ENCODE peak calls at places on chromosomes 7 and 10, in six cellular contexts. H is sigmoid colon, K is upper lobe of right lung, N is transverse colon, C is heart left ventricle, G is gastrocnemius medialis. T is an unnamed sample.

GRCh38 chr10:15313844-15314243 is 57.2 kb downstream of the FAM171A1 start:
- DNase-seq in H (peak; percentile 73), K (no peak), N (no peak), C (no peak), G (no peak), T (no peak)

GRCh38 chr7:3157541-3158287 is 114.0 kb upstream of the CARD11 start:
- DNase-seq in H (peak; percentile 60), K (no peak), N (no peak), C (no peak), G (no peak), T (no peak)

GRCh38 chr7:100127866-100128601 is 1.3 kb downstream of the MBLAC1 start:
- DNase-seq in H (no peak), K (no peak), N (peak; percentile 47), C (no peak), G (no peak), T (peak; percentile 32)

GRCh38 chr7:128940494-128941322 is 3.0 kb downstream of the IRF5 start:
- DNase-seq in H (peak; percentile 69), K (peak; percentile 88), N (peak; percentile 82), C (peak; percentile 85), G (no peak), T (peak; percentile 74)

GRCh38 chr10:5002013-5002727 is 1.5 kb downstream of the AKR1C2 start:
- DNase-seq in H (no peak), K (no peak), N (no peak), C (no peak), G (no peak), T (no peak)

GRCh38 chr7:124084024-124084423 is 51.2 kb upstream of the TMEM229A start:
- DNase-seq in H (no peak), K (no peak), N (no peak), C (no peak), G (no peak), T (no peak)

GRCh38 chr7:64559206-64559605 is 3.7 kb downstream of the ZNF680 start:
- DNase-seq in H (no peak), K (no peak), N (no peak), C (no peak), G (no peak), T (peak; percentile 20)

GRCh38 chr10:26386800-26387199 is 51.3 kb upstream of the APBB1IP start:
- DNase-seq in H (no peak), K (no peak), N (no peak), C (no peak), G (no peak), T (no peak)

GRCh38 chr10:31693499-31693898 is 235.1 kb downstream of the ARHGAP12 start:
- DNase-seq in H (no peak), K (no peak), N (peak; percentile 25), C (no peak), G (no peak), T (no peak)

GRCh38 chr10:31686566-31686965 is 242.1 kb downstream of the ARHGAP12 start:
- DNase-seq in H (no peak), K (no peak), N (no peak), C (no peak), G (no peak), T (no peak)

GRCh38 chr10:31683682-31684081 is 244.9 kb downstream of the ARHGAP12 start:
- DNase-seq in H (no peak), K (no peak), N (no peak), C (no peak), G (no peak), T (no peak)

GRCh38 chr10:31689233-31689632 is 239.4 kb downstream of the ARHGAP12 start:
- DNase-seq in H (no peak), K (no peak), N (no peak), C (no peak), G (no peak), T (no peak)

DNA sequence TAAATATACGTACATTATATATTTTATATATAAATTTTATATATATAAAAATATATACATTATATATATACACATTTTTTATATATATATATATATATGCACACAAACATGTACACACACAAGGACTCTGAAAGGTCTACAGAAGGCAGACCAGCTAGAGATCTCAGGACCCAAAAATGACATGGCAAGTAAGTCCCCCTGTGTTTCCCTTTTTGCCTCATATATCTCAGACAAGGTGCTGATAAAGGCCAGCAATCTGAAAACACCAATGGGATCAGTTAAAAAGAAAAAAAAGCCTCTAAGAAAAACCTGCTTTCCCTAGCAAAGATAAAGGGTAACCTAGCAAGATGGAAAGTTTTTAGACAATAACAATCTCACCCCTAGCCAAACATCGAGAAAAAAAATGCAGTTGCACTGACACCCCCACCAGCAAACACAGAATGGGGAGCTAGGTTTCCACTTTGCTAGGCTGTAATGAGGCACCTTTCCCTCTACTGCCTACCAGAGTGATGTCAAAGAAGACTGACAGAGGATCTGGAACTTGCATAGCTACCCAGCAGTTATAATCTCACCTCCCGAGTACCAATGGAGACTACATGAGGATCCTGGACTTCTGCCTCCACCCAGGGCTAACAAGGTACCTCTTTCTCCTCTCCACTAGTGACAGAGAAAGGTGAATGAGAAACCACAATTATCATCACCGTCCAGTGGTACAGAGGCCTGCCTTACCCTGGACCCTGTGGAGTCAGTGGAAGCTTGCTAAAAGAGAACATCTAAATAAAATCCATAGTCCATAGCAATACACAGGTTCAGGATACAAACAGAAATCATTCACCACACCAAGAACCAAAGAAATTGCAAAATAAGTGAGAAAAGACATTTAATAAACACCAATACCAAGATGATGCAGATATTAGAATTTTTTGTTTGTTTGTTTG is 240.8 kb downstream of the ARHGAP12 start:
- DNase-seq in H (no peak), K (no peak), N (no peak), C (no peak), G (no peak), T (no peak)
- H3K9me3 ChIP-seq in H (peaks cover 7% of the 10 kb centered on the region), K (peaks cover 13% of the 10 kb centered on the region), N (peaks cover 16% of the 10 kb centered on the region), C (no peaks in the 10 kb centered on the region), G (no peaks in the 10 kb centered on the region), T (peaks cover 30% of the 10 kb centered on the region)

GRCh38 chr7:15011289-15011688 is 108.7 kb upstream of the DGKB start:
- DNase-seq in H (no peak), K (no peak), N (no peak), C (no peak), G (no peak), T (no peak)

GRCh38 chr7:15012135-15012534 is 109.6 kb upstream of the DGKB start:
- DNase-seq in H (no peak), K (no peak), N (no peak), C (no peak), G (no peak), T (no peak)

GRCh38 chr7:15005672-15006071 is 103.1 kb upstream of the DGKB start:
- DNase-seq in H (no peak), K (no peak), N (no peak), C (no peak), G (no peak), T (no peak)

GRCh38 chr7:15007507-15007906 is 105.0 kb upstream of the DGKB start:
- DNase-seq in H (no peak), K (no peak), N (no peak), C (no peak), G (no peak), T (no peak)
- TF ChIP-seq CTCF in H (no peak), K (peak; percentile 11), N (no peak), C (no peak), G (no peak), T (no peak)

DNA sequence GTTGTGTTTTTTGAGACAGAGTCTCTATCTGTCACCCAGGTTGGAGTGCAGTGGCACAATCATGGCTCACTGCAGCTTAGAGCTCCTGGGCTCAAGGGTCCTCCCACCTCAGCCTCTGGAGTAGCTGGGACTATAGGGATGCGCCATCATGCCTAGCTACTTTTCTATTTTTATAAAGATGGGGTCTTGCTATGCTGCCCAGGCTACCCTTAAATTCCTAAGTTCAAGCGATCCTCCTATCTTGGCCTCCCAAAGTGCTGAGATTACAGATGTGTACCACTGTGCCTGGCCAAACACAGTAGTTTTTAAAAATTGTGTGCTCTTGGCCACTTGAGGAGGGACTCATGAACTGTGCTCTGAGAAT is 10.6 kb upstream of the TLX1 start:
- DNase-seq in H (no peak), K (no peak), N (no peak), C (no peak), G (no peak), T (peak; percentile 3)
- H3K4me3 ChIP-seq in H (no peak overlapping the region), K (peak overlapping the region; percentile 52), N (peak overlapping the region; percentile 47), C (peak overlapping the region; percentile 55), G (peak overlapping the region; percentile 62), T (peak overlapping the region; percentile 75)

DNA sequence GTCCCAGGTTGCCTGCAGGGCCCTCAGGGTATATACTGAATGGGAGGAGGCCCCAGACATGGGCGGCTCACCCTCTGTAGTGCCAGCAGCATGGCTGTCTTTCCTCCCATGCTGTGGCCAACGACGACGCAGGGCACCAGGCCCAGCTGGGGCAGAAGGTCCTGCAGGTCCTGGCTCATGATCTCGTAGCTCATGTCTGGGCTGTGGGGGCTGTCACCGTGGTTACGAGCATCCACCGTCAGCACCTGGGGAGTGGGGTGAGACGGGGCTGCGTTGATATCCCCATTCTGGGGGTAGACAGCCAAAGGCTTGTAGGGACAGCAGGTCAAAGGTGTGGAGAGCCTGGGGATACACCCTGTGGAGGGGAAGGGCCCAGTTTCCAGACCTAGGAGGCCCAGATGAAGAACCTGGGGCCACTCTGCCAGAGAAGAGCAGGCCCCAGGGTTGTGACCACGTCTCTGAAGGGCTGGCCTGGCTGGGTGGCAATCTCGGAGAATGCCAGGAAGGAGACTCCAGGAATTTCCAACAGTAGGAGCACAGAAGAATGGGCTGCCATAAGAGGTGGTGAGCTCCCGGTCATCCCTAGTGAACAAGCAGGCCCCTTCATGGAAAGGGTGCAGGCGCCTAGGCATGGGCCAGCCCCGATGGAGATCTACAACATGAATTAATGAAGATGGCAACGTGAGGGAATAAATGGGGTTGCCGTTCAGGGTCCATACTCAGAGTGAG is 947 bp downstream of the ABHD11 start:
- DNase-seq in H (no peak), K (no peak), N (no peak), C (peak; percentile 43), G (no peak), T (no peak)
- H3K9me3 ChIP-seq in H (no peaks in the 10 kb centered on the region), K (no peaks in the 10 kb centered on the region), N (no peaks in the 10 kb centered on the region), C (no peaks in the 10 kb centered on the region), G (no peaks in the 10 kb centered on the region), T (no peaks in the 10 kb centered on the region)

DNA sequence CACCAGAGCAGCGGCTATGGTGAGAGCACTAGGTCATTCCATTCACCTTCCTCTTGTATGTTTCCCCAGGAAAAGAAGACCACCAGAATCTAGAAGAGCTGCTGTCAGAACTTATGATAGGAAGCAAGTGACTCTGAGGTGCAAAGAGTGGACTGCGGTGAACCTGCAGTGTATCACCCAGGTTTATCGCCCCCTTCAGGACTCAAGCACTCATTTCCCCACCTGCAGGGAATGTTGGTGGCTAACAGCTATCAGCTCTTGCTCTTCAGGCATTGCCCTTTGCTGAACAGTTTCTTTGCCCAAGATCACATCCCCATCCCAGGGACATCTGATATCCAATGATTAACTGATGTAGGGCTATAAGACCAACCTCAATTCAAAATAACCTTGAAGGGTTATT is 66.3 kb upstream of the IL6 start:
- DNase-seq in H (no peak), K (no peak), N (no peak), C (no peak), G (no peak), T (no peak)
- TF ChIP-seq CTCF in H (no peak), K (peak; percentile 23), N (no peak), C (no peak), G (no peak), T (no peak)

GRCh38 chr10:118752401-118752800 is 2.4 kb downstream of the CACUL1 start:
- DNase-seq in H (no peak), K (no peak), N (no peak), C (no peak), G (no peak), T (no peak)
- H3K4me3 ChIP-seq in H (no peak overlapping the region), K (no peak overlapping the region), N (peak overlapping the region; percentile 89), C (no peak overlapping the region), G (no peak overlapping the region), T (peak overlapping the region; percentile 77)

T was measured in psoas muscle.